ENCODE peak calls at places on chromosome 2, in five cellular contexts. J is neural crest cell, U is neural progenitor cell, M is fibroblast of lung, H is left lung. Q is an unnamed sample.

GRCh38 chr2:132736059-132736458 is 66.1 kb upstream of the LYPD1 start:
- DNase-seq in U (no peak), J (no peak), H (no peak), M (no peak), Q (no peak)

GRCh38 chr2:187453078-187453641 is 5.1 kb upstream of the CALCRL start:
- DNase-seq in H (no peak), J (no peak), U (peak; percentile 27), M (no peak), Q (no peak)

GRCh38 chr2:202249864-202250263 is 11.5 kb upstream of the SUMO1 start:
- DNase-seq in U (peak; percentile 24), J (no peak), M (peak; percentile 19), H (no peak), Q (no peak)

GRCh38 chr2:17763641-17764333 is 9.8 kb downstream of the GEN1 start:
- DNase-seq in M (no peak), J (no peak), H (no peak), U (no peak), Q (no peak)

GRCh38 chr2:48946444-48947048 is 191.0 kb upstream of the LHCGR start:
- DNase-seq in H (no peak), M (peak; percentile 39), J (no peak), U (peak; percentile 74), Q (peak; percentile 24)

GRCh38 chr2:239379641-239380170 is 21.1 kb downstream of the HDAC4 start:
- DNase-seq in J (no peak), U (peak; percentile 38), M (no peak), H (peak; percentile 81), Q (no peak)

GRCh38 chr2:218168635-218169462 is 2.1 kb upstream of the CXCR1 start:
- DNase-seq in U (peak; percentile 73), M (peak; percentile 16), J (peak; percentile 65), H (no peak), Q (no peak)

GRCh38 chr2:164474873-164475272 is 146.4 kb downstream of the GRB14 start:
- DNase-seq in U (no peak), J (no peak), M (no peak), H (no peak), Q (no peak)

GRCh38 chr2:45734952-45735351 is 83.5 kb downstream of the PRKCE start:
- DNase-seq in J (no peak), U (no peak), M (no peak), H (peak; percentile 54), Q (no peak)

GRCh38 chr2:241798631-241799521 is 10.1 kb upstream of the NEU4 start:
- DNase-seq in M (no peak), H (no peak), J (no peak), U (no peak), Q (peak; percentile 11)

GRCh38 chr2:147925886-147926285 is 81.1 kb downstream of the ACVR2A start:
- DNase-seq in M (no peak), J (no peak), U (no peak), H (no peak), Q (no peak)

GRCh38 chr2:164560181-164560792 is 61.0 kb downstream of the GRB14 start:
- DNase-seq in U (peak; percentile 26), M (peak; percentile 20), J (no peak), H (no peak), Q (no peak)

GRCh38 chr2:164984428-164984827 is 29.1 kb upstream of the SLC38A11 start:
- DNase-seq in M (no peak), U (no peak), J (no peak), H (no peak), Q (no peak)

GRCh38 chr2:217980036-217980435 is 22.8 kb downstream of the TNS1 start:
- DNase-seq in U (no peak), H (no peak), M (no peak), J (no peak), Q (no peak)

GRCh38 chr2:60476206-60476946 is 77.1 kb downstream of the BCL11A start:
- DNase-seq in H (peak; percentile 54), U (no peak), M (no peak), J (no peak), Q (no peak)

GRCh38 chr2:102520009-102520408 is 47.0 kb downstream of the SLC9A4 start:
- DNase-seq in H (no peak), J (no peak), M (no peak), U (peak; percentile 56), Q (no peak)

DNA sequence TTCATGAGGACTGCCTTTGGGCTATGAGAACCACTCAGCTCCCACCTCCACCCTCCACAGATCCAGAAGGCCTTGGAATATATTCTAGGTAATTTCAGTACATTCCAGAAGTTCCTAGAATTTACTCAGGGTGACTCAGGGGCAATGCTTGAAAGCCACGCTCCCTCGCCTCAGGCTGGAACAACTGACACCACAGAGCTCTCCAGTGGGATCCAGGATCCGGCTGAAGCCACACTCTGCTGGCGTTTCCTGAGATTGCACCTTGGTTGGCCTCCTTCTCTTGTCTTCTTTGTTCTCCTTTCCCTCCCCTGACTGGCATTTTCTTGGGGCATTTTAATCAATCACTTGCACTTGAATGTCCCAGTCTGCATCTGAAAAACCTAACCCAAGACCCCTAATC is 92.6 kb upstream of the KCNE4 start:
- DNase-seq in H (no peak), J (no peak), U (peak; percentile 20), M (peak; percentile 92), Q (no peak)
- TF ChIP-seq CTCF in H (no peak), J (peak; percentile 44), U (no peak), M (no peak), Q (no peak)

GRCh38 chr2:101040072-101040471 is 38.0 kb downstream of the RPL31 start:
- DNase-seq in H (no peak), J (no peak), M (no peak), U (no peak), Q (no peak)

GRCh38 chr2:101038455-101039255 is 36.6 kb downstream of the RPL31 start:
- DNase-seq in J (no peak), H (no peak), M (no peak), U (no peak), Q (no peak)

GRCh38 chr2:101045330-101045729 is 43.2 kb downstream of the RPL31 start:
- DNase-seq in H (no peak), M (no peak), U (no peak), J (no peak), Q (no peak)

GRCh38 chr2:101040761-101041160 is 38.7 kb downstream of the RPL31 start:
- DNase-seq in H (no peak), J (no peak), M (no peak), U (no peak), Q (no peak)

GRCh38 chr2:101041413-101041812 is 39.3 kb downstream of the RPL31 start:
- DNase-seq in J (no peak), U (no peak), M (no peak), H (no peak), Q (no peak)
- TF ChIP-seq CTCF in J (no peak), U (no peak), M (no peak), H (no peak), Q (no peak)

DNA sequence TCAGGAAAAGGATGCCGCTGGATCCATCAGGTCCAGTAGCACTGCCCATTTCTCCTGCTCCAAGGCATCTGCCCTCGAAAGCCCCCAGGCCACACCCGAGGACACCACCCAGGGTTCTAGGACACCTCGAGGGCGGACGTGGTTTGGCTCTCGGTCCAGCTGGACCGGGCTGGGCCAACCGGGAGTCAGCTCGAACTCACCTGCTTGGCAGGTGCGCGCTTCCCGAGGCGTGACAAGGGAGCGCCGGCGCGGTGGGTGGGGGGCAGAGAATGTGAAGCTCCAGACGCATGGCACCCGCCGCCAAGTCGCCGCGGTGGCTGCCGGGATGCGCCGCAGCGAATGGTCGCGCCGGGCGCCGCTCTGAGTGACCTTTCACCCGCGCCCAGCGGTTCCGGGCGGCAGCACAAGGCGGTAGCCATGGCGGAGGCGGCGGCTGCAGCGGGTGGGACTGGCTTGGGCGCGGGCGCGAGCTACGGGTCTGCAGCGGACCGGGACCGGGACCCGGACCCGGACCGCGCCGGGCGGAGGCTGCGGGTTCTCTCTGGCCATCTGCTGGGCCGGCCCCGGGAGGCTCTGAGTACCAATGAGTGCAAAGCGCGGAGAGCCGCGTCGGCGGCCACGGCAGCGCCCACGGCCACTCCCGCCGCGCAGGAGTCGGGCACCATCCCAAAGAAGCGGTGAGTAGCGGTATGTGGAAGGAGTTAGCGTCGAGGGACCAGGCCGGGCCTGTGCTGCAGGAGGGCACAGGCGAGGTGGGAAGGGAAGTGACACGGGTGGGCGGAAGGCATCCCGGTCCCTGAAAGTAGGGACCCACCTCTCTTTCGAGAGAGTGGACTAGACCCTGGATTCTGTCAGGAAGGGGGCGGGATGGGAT is at the start of gene AGPS:
- DNase-seq in M (peak; percentile 80), U (peak; percentile 85), J (peak; percentile 62), H (peak; percentile 97), Q (peak; percentile 36)
- TF ChIP-seq CTCF in M (no peak), U (peak; percentile 12), J (peak; percentile 39), H (peak; percentile 12), Q (no peak)

GRCh38 chr2:22375094-22375493 is 1009.9 kb upstream of the KLHL29 start:
- DNase-seq in U (peak; percentile 24), M (no peak), H (no peak), J (no peak), Q (no peak)
- TF ChIP-seq CTCF in U (peak; percentile 52), M (no peak), H (no peak), J (no peak), Q (peak; percentile 16)

GRCh38 chr2:25170888-25171287 is 2.5 kb upstream of the POMC start:
- DNase-seq in J (no peak), U (no peak), M (no peak), H (no peak), Q (no peak)

GRCh38 chr2:25169073-25169470 is 692 bp upstream of the POMC start:
- DNase-seq in U (no peak), M (no peak), J (no peak), H (no peak), Q (no peak)

GRCh38 chr2:25168256-25169072 is at the start of gene POMC:
- DNase-seq in H (no peak), J (peak; percentile 29), M (peak; percentile 57), U (peak; percentile 73), Q (no peak)

GRCh38 chr2:25164526-25164925 is 3.9 kb downstream of the POMC start:
- DNase-seq in H (no peak), J (no peak), U (no peak), M (no peak), Q (no peak)

DNA sequence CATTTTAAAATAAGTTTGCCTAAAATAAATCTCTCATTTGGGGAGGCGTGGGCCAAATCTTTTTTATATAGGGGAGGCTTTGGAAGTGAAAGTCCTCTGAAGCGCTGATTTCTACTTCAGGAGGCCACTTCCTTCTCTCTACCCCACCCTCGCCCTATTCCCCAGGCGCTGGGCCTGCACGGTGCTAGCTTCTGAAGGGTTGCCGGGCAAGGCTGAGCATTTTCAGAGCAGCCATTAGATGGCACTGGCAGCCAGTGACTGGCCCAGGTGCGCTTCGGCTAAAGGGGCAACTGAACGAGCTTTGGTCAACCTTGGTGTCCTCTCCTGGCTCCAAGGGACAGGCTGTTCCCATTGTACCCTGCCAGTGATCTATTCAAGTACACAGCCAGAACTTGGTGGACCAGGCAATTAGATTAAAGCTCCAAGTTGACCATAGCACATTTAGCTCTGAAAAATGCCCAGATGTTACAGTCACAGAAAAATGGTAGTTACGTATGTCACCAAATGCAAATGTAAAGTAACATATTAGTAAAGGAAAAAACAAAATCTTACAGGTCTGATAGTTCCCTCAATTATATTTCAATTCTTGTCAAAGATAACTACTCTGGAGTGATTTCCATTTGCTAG is 2.3 kb downstream of the POMC start:
- DNase-seq in M (peak; percentile 6), J (no peak), H (no peak), U (peak; percentile 63), Q (no peak)
- TF ChIP-seq CTCF in M (no peak), J (peak; percentile 48), H (no peak), U (peak; percentile 55), Q (peak; percentile 52)

Q was measured in D721Med.